ENCODE peak calls at places on chromosomes 6 and 20, in six cellular contexts. One of them, this sample, is unnamed.

GRCh38 chr6:79894939-79895338 is 52.4 kb downstream of the ELOVL4 start:
- DNase-seq in H54: no peak
- DNase-seq in heart left ventricle: no peak
- DNase-seq in A549: no peak
- DNase-seq in testis: no peak
- DNase-seq in right lobe of liver: no peak
- DNase-seq in this sample: no peak

GRCh38 chr20:41587956-41588355 is 30.2 kb downstream of the CHD6 start:
- DNase-seq in testis: no peak
- DNase-seq in right lobe of liver: no peak
- DNase-seq in H54: peak
- DNase-seq in A549: no peak
- DNase-seq in heart left ventricle: no peak
- DNase-seq in this sample: no peak

GRCh38 chr6:113654396-113654795 is 202.7 kb upstream of the MARCKS start:
- DNase-seq in right lobe of liver: peak
- DNase-seq in H54: peak
- DNase-seq in heart left ventricle: peak
- DNase-seq in A549: peak
- DNase-seq in testis: peak
- DNase-seq in this sample: no peak

GRCh38 chr6:42100029-42100901 is 42.2 kb downstream of the C6orf132 start:
- DNase-seq in A549: peak
- DNase-seq in H54: peak
- DNase-seq in heart left ventricle: no peak
- DNase-seq in right lobe of liver: no peak
- DNase-seq in testis: peak
- DNase-seq in this sample: no peak

GRCh38 chr6:148240463-148240845 is 102.2 kb upstream of the SASH1 start:
- DNase-seq in testis: no peak
- DNase-seq in H54: no peak
- DNase-seq in right lobe of liver: no peak
- DNase-seq in A549: no peak
- DNase-seq in heart left ventricle: peak
- DNase-seq in this sample: no peak

GRCh38 chr6:111417946-111418345 is 65.1 kb downstream of the REV3L start:
- DNase-seq in testis: no peak
- DNase-seq in A549: no peak
- DNase-seq in right lobe of liver: no peak
- DNase-seq in heart left ventricle: no peak
- DNase-seq in H54: no peak
- DNase-seq in this sample: no peak

GRCh38 chr6:44590471-44590870 is 203.0 kb downstream of the CDC5L start:
- DNase-seq in right lobe of liver: no peak
- DNase-seq in H54: no peak
- DNase-seq in A549: no peak
- DNase-seq in heart left ventricle: no peak
- DNase-seq in testis: no peak
- DNase-seq in this sample: no peak

GRCh38 chr6:42088101-42088591 is 37.8 kb downstream of the TAF8 start:
- DNase-seq in heart left ventricle: peak
- DNase-seq in testis: no peak
- DNase-seq in right lobe of liver: no peak
- DNase-seq in H54: peak
- DNase-seq in A549: peak
- DNase-seq in this sample: no peak

GRCh38 chr6:23713211-23713610 is 412.8 kb upstream of the NRSN1 start:
- DNase-seq in testis: no peak
- DNase-seq in A549: no peak
- DNase-seq in right lobe of liver: no peak
- DNase-seq in heart left ventricle: no peak
- DNase-seq in H54: no peak
- DNase-seq in this sample: no peak

GRCh38 chr6:41698350-41698781 is 37.0 kb downstream of the TFEB start:
- DNase-seq in testis: no peak
- DNase-seq in A549: no peak
- DNase-seq in right lobe of liver: no peak
- DNase-seq in H54: peak
- DNase-seq in heart left ventricle: peak
- DNase-seq in this sample: no peak

GRCh38 chr6:7787137-7787575 is 61.3 kb downstream of the BMP6 start:
- DNase-seq in right lobe of liver: no peak
- DNase-seq in A549: no peak
- DNase-seq in heart left ventricle: no peak
- DNase-seq in H54: no peak
- DNase-seq in testis: peak
- DNase-seq in this sample: no peak

GRCh38 chr20:3749689-3750639 is 17.5 kb downstream of the HSPA12B start:
- DNase-seq in A549: peak
- DNase-seq in testis: peak
- DNase-seq in heart left ventricle: no peak
- DNase-seq in right lobe of liver: peak
- DNase-seq in H54: peak
- DNase-seq in this sample: peak

GRCh38 chr20:24723953-24724352 is 225.1 kb upstream of the CST7 start:
- DNase-seq in A549: no peak
- DNase-seq in H54: no peak
- DNase-seq in heart left ventricle: no peak
- DNase-seq in right lobe of liver: peak
- DNase-seq in testis: no peak
- DNase-seq in this sample: no peak

GRCh38 chr20:63486300-63486855 is 12.5 kb downstream of the EEF1A2 start:
- DNase-seq in A549: no peak
- DNase-seq in right lobe of liver: no peak
- DNase-seq in testis: no peak
- DNase-seq in heart left ventricle: no peak
- DNase-seq in H54: no peak
- DNase-seq in this sample: no peak

GRCh38 chr20:45229264-45230056 is 8.3 kb downstream of the SEMG2 start:
- DNase-seq in right lobe of liver: no peak
- DNase-seq in H54: peak
- DNase-seq in testis: peak
- DNase-seq in A549: peak
- DNase-seq in heart left ventricle: no peak
- DNase-seq in this sample: peak

GRCh38 chr6:115613488-115613887 is 447.2 kb downstream of the FRK start:
- DNase-seq in testis: no peak
- DNase-seq in H54: no peak
- DNase-seq in right lobe of liver: no peak
- DNase-seq in A549: no peak
- DNase-seq in heart left ventricle: no peak
- DNase-seq in this sample: no peak

GRCh38 chr20:40706977-40707582 is 18.0 kb upstream of the MAFB start:
- DNase-seq in A549: peak
- DNase-seq in testis: no peak
- DNase-seq in right lobe of liver: no peak
- DNase-seq in heart left ventricle: no peak
- DNase-seq in H54: no peak
- DNase-seq in this sample: no peak

GRCh38 chr6:90241229-90241873 is 55.3 kb downstream of the BACH2 start:
- DNase-seq in heart left ventricle: peak
- DNase-seq in A549: no peak
- DNase-seq in right lobe of liver: no peak
- DNase-seq in testis: no peak
- DNase-seq in H54: no peak
- DNase-seq in this sample: no peak

GRCh38 chr6:152984387-152984872 is 1.6 kb upstream of the FBXO5 start:
- DNase-seq in heart left ventricle: no peak
- DNase-seq in A549: no peak
- DNase-seq in H54: no peak
- DNase-seq in testis: no peak
- DNase-seq in right lobe of liver: no peak
- DNase-seq in this sample: no peak

GRCh38 chr20:1242530-1242929 is 16.7 kb downstream of the RAD21L1 start:
- DNase-seq in testis: no peak
- DNase-seq in heart left ventricle: no peak
- DNase-seq in A549: peak
- DNase-seq in right lobe of liver: no peak
- DNase-seq in H54: peak
- DNase-seq in this sample: no peak

GRCh38 chr6:43734294-43734665 is 35.7 kb upstream of the VEGFA start:
- DNase-seq in heart left ventricle: no peak
- DNase-seq in H54: no peak
- DNase-seq in testis: no peak
- DNase-seq in A549: no peak
- DNase-seq in right lobe of liver: peak
- DNase-seq in this sample: no peak

GRCh38 chr6:139570166-139570565 is 195.7 kb upstream of the CITED2 start:
- DNase-seq in testis: no peak
- DNase-seq in H54: no peak
- DNase-seq in heart left ventricle: no peak
- DNase-seq in right lobe of liver: no peak
- DNase-seq in A549: no peak
- DNase-seq in this sample: no peak

GRCh38 chr6:146595981-146596731 is 2.6 kb upstream of the ADGB start:
- DNase-seq in A549: no peak
- DNase-seq in H54: no peak
- DNase-seq in testis: no peak
- DNase-seq in right lobe of liver: no peak
- DNase-seq in heart left ventricle: no peak
- DNase-seq in this sample: no peak

GRCh38 chr20:53402233-53403005 is 191.2 kb downstream of the ZNF217 start:
- DNase-seq in right lobe of liver: no peak
- DNase-seq in testis: no peak
- DNase-seq in A549: no peak
- DNase-seq in heart left ventricle: no peak
- DNase-seq in H54: no peak
- DNase-seq in this sample: no peak
- TF ChIP-seq POLR2A in right lobe of liver: no peak
- TF ChIP-seq POLR2A in testis: no peak
- TF ChIP-seq POLR2A in A549: no peak
- TF ChIP-seq POLR2A in heart left ventricle: no peak
- TF ChIP-seq POLR2A in H54: no peak
- TF ChIP-seq POLR2A in this sample: no peak

DNA sequence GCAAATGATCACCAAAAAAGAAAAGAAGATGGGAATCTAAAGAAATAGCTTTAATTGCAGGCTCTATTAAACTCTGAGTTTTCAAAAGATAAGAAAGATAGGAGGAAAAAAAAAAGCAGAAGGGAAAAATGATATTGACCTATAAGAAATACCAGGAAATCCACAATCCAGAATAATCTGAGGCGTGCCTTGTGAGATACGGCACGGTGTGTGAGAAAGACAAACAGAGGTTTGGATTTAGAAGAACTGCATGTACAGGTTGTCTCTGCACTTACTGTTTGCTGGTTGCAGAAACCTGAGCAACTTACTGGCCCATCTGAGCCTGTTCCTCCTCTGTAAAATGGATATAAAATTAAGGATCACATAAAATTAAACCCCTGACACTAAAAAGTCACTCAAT is 18.5 kb upstream of the MBOAT1 start:
- DNase-seq in heart left ventricle: no peak
- DNase-seq in right lobe of liver: no peak
- DNase-seq in A549: no peak
- DNase-seq in H54: no peak
- DNase-seq in testis: no peak
- DNase-seq in this sample: no peak
- TF ChIP-seq POLR2A in heart left ventricle: no peak
- TF ChIP-seq POLR2A in right lobe of liver: no peak
- TF ChIP-seq POLR2A in A549: no peak
- TF ChIP-seq POLR2A in H54: no peak
- TF ChIP-seq POLR2A in testis: no peak
- TF ChIP-seq POLR2A in this sample: no peak

DNA sequence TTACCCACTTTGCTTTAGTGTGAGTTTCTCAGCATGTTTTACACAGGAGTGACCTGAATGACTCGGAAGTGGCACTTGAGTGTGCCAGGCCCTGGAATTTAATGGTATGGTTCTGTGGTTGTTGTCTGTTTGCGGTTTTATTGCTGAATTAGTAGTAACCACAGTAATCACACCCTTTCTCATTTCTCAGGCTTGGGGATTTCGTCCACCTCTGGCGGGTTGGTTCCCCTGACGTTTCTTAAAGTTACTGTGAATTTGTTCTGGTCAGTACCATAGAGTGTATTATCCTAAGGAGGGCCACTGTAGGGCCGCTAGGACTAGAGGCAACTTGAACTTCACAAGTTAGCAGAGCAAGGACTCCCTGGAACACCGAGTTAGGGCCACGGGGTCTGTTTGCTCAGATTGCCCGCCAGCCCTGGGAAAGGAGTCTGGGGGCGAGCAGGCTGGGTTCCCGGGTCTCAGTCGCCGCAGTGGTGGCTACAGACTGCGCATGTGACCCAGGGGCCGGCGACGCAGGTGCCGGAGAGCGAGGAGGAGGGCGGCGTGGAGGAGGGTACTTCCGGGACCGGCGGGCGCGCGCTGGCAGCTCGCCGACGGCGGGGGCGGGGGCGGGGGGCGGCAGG is 546 bp upstream of the KLHL32 start:
- DNase-seq in right lobe of liver: no peak
- DNase-seq in H54: no peak
- DNase-seq in A549: no peak
- DNase-seq in heart left ventricle: no peak
- DNase-seq in testis: no peak
- DNase-seq in this sample: no peak
- TF ChIP-seq POLR2A in right lobe of liver: peak
- TF ChIP-seq POLR2A in H54: no peak
- TF ChIP-seq POLR2A in A549: no peak
- TF ChIP-seq POLR2A in heart left ventricle: no peak
- TF ChIP-seq POLR2A in testis: no peak
- TF ChIP-seq POLR2A in this sample: no peak

GRCh38 chr20:31392836-31393235 is 2.4 kb upstream of the DEFB119 start:
- DNase-seq in right lobe of liver: no peak
- DNase-seq in heart left ventricle: no peak
- DNase-seq in H54: no peak
- DNase-seq in testis: no peak
- DNase-seq in A549: no peak
- DNase-seq in this sample: no peak

GRCh38 chr20:31394900-31395299 is 4.5 kb upstream of the DEFB119 start:
- DNase-seq in H54: no peak
- DNase-seq in testis: no peak
- DNase-seq in right lobe of liver: no peak
- DNase-seq in heart left ventricle: no peak
- DNase-seq in A549: no peak
- DNase-seq in this sample: no peak

GRCh38 chr20:31390490-31390889 is at the start of gene DEFB119:
- DNase-seq in A549: no peak
- DNase-seq in H54: no peak
- DNase-seq in right lobe of liver: no peak
- DNase-seq in heart left ventricle: no peak
- DNase-seq in testis: peak
- DNase-seq in this sample: no peak
- TF ChIP-seq POLR2A in A549: no peak
- TF ChIP-seq POLR2A in H54: no peak
- TF ChIP-seq POLR2A in right lobe of liver: no peak
- TF ChIP-seq POLR2A in heart left ventricle: no peak
- TF ChIP-seq POLR2A in testis: no peak
- TF ChIP-seq POLR2A in this sample: no peak

GRCh38 chr6:160261120-160261450 is 2.5 kb upstream of the SLC22A2 start:
- DNase-seq in H54: no peak
- DNase-seq in heart left ventricle: no peak
- DNase-seq in testis: no peak
- DNase-seq in right lobe of liver: no peak
- DNase-seq in A549: no peak
- DNase-seq in this sample: no peak
- TF ChIP-seq POLR2A in H54: no peak
- TF ChIP-seq POLR2A in heart left ventricle: no peak
- TF ChIP-seq POLR2A in testis: no peak
- TF ChIP-seq POLR2A in right lobe of liver: no peak
- TF ChIP-seq POLR2A in A549: no peak
- TF ChIP-seq POLR2A in this sample: no peak